ENCODE peak calls at places on chromosomes 13 and 19, in four cellular contexts. H is tibial nerve, C is stomach, U is ovary. P is an unnamed sample.

GRCh38 chr19:10076535-10076934 is 9.6 kb upstream of the SHFL start:
- DNase-seq in H (no peak), C (no peak), U (no peak), P (no peak)

GRCh38 chr19:15048885-15049541 is at the start of gene CASP14:
- DNase-seq in H (no peak), C (no peak), U (no peak), P (no peak)

GRCh38 chr13:87674143-87674772 is 3.1 kb downstream of the SLITRK5 start:
- DNase-seq in H (no peak), C (no peak), U (no peak), P (no peak)

GRCh38 chr13:37919329-37919880 is 49.8 kb upstream of the TRPC4 start:
- DNase-seq in H (no peak), C (no peak), U (no peak), P (no peak)

GRCh38 chr19:35161434-35161743 is 6.9 kb downstream of the FXYD5 start:
- DNase-seq in H (no peak), C (no peak), U (no peak), P (no peak)

GRCh38 chr13:26727122-26727521 is 33.5 kb downstream of the GPR12 start:
- DNase-seq in H (no peak), C (no peak), U (no peak), P (no peak)

GRCh38 chr13:53151692-53152421 is 123.2 kb downstream of the OLFM4 start:
- DNase-seq in H (no peak), C (peak; percentile 51), U (no peak), P (peak; percentile 67)

GRCh38 chr13:93045836-93046235 is 180.8 kb upstream of the GPC6 start:
- DNase-seq in H (no peak), C (no peak), U (no peak), P (no peak)

GRCh38 chr19:43782689-43783231 is 2.0 kb upstream of the KCNN4 start:
- DNase-seq in H (no peak), C (peak; percentile 65), U (no peak), P (no peak)

DNA sequence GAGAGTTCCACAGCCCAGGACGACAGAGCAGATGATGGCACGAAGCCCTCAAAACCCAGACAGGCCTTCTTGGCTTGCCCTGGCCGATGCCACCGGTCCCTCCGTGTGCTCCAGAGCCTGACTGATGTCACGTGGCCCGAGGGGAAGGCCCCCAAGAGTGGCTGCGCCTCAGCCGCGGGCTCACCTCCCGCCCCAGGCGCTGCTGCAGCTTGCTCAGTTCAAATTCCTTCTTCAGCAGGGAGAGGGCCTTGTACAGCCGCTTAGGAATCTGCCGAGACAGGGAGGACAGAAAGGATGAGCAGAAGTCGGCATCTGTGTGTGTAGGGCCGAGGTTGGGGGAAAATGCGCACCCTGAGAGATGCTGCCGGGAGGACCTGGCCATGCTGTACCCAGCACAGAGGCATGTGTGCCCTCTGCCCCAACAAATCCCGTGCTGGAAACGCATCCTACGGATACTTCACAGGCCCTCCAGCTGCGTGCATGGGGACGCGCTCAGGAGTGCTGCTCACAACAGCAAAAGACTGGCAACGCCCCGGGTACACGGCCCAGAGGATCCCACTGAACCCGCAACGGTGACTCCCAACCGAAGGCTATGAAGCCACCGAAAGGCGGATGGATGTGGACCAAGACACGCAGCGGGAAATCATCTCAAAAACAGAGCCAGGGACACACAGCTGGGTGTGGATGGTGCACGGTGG is 12.9 kb downstream of the LONP1 start:
- DNase-seq in H (no peak), C (no peak), U (no peak), P (no peak)
- H3K36me3 ChIP-seq in H (peaks cover 31% of the 10 kb centered on the region), C (peaks cover 76% of the 10 kb centered on the region), U (no peaks in the 10 kb centered on the region), P (no peaks in the 10 kb centered on the region)

DNA sequence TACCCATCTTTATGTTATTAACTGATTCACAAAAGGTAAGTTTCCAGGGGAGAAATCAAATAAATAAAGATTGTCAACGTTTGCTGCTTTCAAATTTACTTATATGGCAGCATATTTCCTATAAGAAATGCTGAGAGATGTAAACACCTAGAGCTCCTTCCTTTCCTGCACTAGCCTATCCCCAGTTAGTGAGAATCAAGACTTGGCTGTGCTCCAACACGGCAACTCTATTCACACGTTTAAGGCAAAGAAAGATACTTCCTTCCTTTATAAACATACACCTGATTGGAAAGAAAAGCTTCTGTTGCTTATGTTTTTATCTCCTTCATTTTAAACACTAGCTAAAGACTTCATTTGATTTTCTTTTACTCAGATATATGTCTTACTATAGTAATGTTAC is 107.0 kb downstream of the PCDH9 start:
- DNase-seq in H (no peak), C (peak; percentile 34), U (no peak), P (no peak)
- TF ChIP-seq POLR2A in H (no peak), C (no peak), U (no peak), P (no peak)

GRCh38 chr13:79060216-79060615 is 345.8 kb downstream of the RBM26 start:
- DNase-seq in H (no peak), C (no peak), U (no peak), P (no peak)
- TF ChIP-seq CTCF in H (no peak), C (no peak), U (no peak), P (no peak)

DNA sequence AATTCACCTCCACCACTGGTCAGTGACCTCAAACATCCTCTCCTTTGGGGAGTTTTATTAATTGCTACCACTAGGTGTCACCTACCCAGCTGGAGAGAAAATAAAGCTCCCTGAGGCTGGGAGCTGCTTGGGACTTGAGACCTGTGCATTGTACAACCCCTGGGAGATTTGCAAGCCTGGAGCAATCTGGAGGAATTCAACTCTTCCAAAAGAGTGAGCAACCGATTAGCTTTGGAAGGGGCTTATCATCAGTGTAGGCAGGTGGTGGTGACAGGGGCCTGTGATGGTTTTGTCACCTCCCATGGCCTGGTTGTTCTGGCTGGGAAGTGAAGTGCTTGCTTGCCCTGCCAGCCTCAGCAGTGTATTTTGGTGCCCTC is 30.2 kb upstream of the FRY start:
- DNase-seq in H (no peak), C (no peak), U (no peak), P (peak; percentile 82)
- H3K36me3 ChIP-seq in H (no peaks in the 10 kb centered on the region), C (no peaks in the 10 kb centered on the region), U (no peaks in the 10 kb centered on the region), P (no peaks in the 10 kb centered on the region)